ENCODE peak calls at places on chromosomes 13 and 19, in nine cellular contexts. G is stimulated activated CD8-positive, alpha-beta memory T cell treated with anti-CD3 and anti-CD28 coated beads, Interleukin-4, amount 100 ng/mL, for 24 hours; R is stimulated activated CD4-positive, alpha-beta T cell treated with anti-CD3 and anti-CD28 coated beads, Interleukin-4, amount 100 ng/mL, for 24 hours; K is lower lobe of right lung; T is brain microvascular endothelial cell; C is OCI-M1; D is GM04503; J is amniotic epithelial cell; N is BE2C. V is an unnamed sample.

GRCh38 chr13:57716295-57716694 is 84.8 kb downstream of the PCDH17 start:
- DNase-seq in G (no peak), R (no peak), K (no peak), T (no peak), C (no peak), D (no peak), J (no peak), N (no peak), V (no peak)

GRCh38 chr13:20831933-20832332 is 58.2 kb upstream of the EEF1AKMT1 start:
- DNase-seq in G (no peak), R (no peak), K (no peak), T (no peak), C (no peak), D (no peak), J (no peak), N (no peak), V (no peak)

GRCh38 chr13:29507356-29507755 is 88.1 kb downstream of the SLC7A1 start:
- DNase-seq in G (no peak), R (no peak), K (no peak), T (no peak), C (no peak), D (no peak), J (no peak), N (peak), V (no peak)

GRCh38 chr19:19257836-19258588 is 15.1 kb downstream of the TM6SF2 start:
- DNase-seq in G (no peak), R (no peak), K (no peak), T (no peak), C (no peak), D (no peak), J (no peak), N (no peak), V (no peak)

GRCh38 chr13:43935878-43936277 is 56.2 kb downstream of the LACC1 start:
- DNase-seq in G (no peak), R (no peak), K (no peak), T (peak), C (no peak), D (peak), J (no peak), N (no peak), V (no peak)

GRCh38 chr13:37187110-37187509 is 81.6 kb upstream of the CSNK1A1L start:
- DNase-seq in G (no peak), R (no peak), K (no peak), T (peak), C (no peak), D (no peak), J (no peak), N (no peak), V (no peak)

GRCh38 chr19:34364830-34365462 is at the start of gene GPI:
- DNase-seq in G (peak), R (peak), K (peak), T (no peak), C (peak), D (no peak), J (peak), N (peak), V (peak)

GRCh38 chr13:34696296-34696695 is 245.8 kb upstream of the NBEA start:
- DNase-seq in G (no peak), R (no peak), K (no peak), T (no peak), C (no peak), D (no peak), J (no peak), N (no peak), V (no peak)

GRCh38 chr13:86729206-86729605 is 930.0 kb upstream of the SLITRK6 start:
- DNase-seq in G (no peak), R (no peak), K (no peak), T (no peak), C (peak), D (no peak), J (peak), N (no peak), V (no peak)

GRCh38 chr19:32599736-32600157 is 18.8 kb downstream of the PDCD5 start:
- DNase-seq in G (no peak), R (peak), K (no peak), T (peak), C (peak), D (no peak), J (peak), N (peak), V (no peak)

GRCh38 chr13:81957121-81957520 is 1616.2 kb upstream of the SPRY2 start:
- DNase-seq in G (no peak), R (no peak), K (no peak), T (no peak), C (peak), D (no peak), J (no peak), N (no peak), V (no peak)

GRCh38 chr13:102589291-102589822 is 7.4 kb upstream of the TPP2 start:
- DNase-seq in G (no peak), R (no peak), K (no peak), T (no peak), C (no peak), D (no peak), J (no peak), N (no peak), V (no peak)

GRCh38 chr13:49791753-49792549 is 531 bp downstream of the KPNA3 start:
- DNase-seq in G (peak), R (peak), K (peak), T (peak), C (peak), D (no peak), J (peak), N (peak), V (peak)

GRCh38 chr13:110109910-110110309 is 197.0 kb downstream of the COL4A1 start:
- DNase-seq in G (no peak), R (no peak), K (no peak), T (peak), C (no peak), D (peak), J (peak), N (no peak), V (no peak)